ENCODE peak calls at places on chromosomes 7 and 10, in four cellular contexts. One of them, this sample, is unnamed.

GRCh38 chr7:1899951-1900762 is 230.1 kb downstream of the ELFN1 start:
- DNase-seq in HepG2: no peak
- DNase-seq in GM12878: no peak
- DNase-seq in A549: no peak
- DNase-seq in this sample: peak; percentile 89

GRCh38 chr7:103640031-103640779 is 194.2 kb upstream of the SLC26A5 start:
- DNase-seq in HepG2: no peak
- DNase-seq in GM12878: no peak
- DNase-seq in A549: no peak
- DNase-seq in this sample: no peak

GRCh38 chr10:132096863-132097478 is 31.2 kb downstream of the JAKMIP3 start:
- DNase-seq in HepG2: no peak
- DNase-seq in GM12878: no peak
- DNase-seq in A549: no peak
- DNase-seq in this sample: no peak

GRCh38 chr10:46514431-46514861 is 42.0 kb downstream of the GPRIN2 start:
- DNase-seq in HepG2: no peak
- DNase-seq in GM12878: no peak
- DNase-seq in A549: no peak
- DNase-seq in this sample: no peak

GRCh38 chr7:115941703-115942268 is 88.8 kb downstream of the TFEC start:
- DNase-seq in HepG2: no peak
- DNase-seq in GM12878: no peak
- DNase-seq in A549: no peak
- DNase-seq in this sample: no peak

GRCh38 chr7:148883233-148884048 is 650 bp downstream of the EZH2 start:
- DNase-seq in HepG2: no peak
- DNase-seq in GM12878: no peak
- DNase-seq in A549: peak; percentile 11
- DNase-seq in this sample: peak; percentile 86

GRCh38 chr10:35577915-35578607 is 27.1 kb upstream of the GJD4 start:
- DNase-seq in HepG2: no peak
- DNase-seq in GM12878: no peak
- DNase-seq in A549: no peak
- DNase-seq in this sample: no peak

GRCh38 chr10:100327007-100327700 is 2.9 kb downstream of the PKD2L1 start:
- DNase-seq in HepG2: no peak
- DNase-seq in GM12878: peak; percentile 90
- DNase-seq in A549: no peak
- DNase-seq in this sample: no peak

GRCh38 chr7:155490697-155491628 is 33.0 kb downstream of the EN2 start:
- DNase-seq in HepG2: no peak
- DNase-seq in GM12878: no peak
- DNase-seq in A549: no peak
- DNase-seq in this sample: peak; percentile 71

GRCh38 chr10:132448248-132448731 is 51.3 kb downstream of the PWWP2B start:
- DNase-seq in HepG2: no peak
- DNase-seq in GM12878: peak; percentile 30
- DNase-seq in A549: peak; percentile 91
- DNase-seq in this sample: peak; percentile 86

GRCh38 chr10:6916601-6917000 is 336.5 kb upstream of the PRKCQ start:
- DNase-seq in HepG2: no peak
- DNase-seq in GM12878: no peak
- DNase-seq in A549: no peak
- DNase-seq in this sample: no peak

GRCh38 chr10:104824378-104825006 is 183.4 kb downstream of the SORCS3 start:
- DNase-seq in HepG2: no peak
- DNase-seq in GM12878: no peak
- DNase-seq in A549: peak; percentile 21
- DNase-seq in this sample: no peak

GRCh38 chr7:150405584-150406310 is 26.6 kb downstream of the ZNF775 start:
- DNase-seq in HepG2: no peak
- DNase-seq in GM12878: no peak
- DNase-seq in A549: no peak
- DNase-seq in this sample: peak; percentile 85

GRCh38 chr10:36720931-36721330 is 404.5 kb upstream of the ANKRD30A start:
- DNase-seq in HepG2: no peak
- DNase-seq in GM12878: no peak
- DNase-seq in A549: peak; percentile 10
- DNase-seq in this sample: no peak

GRCh38 chr10:111083222-111084095 is 6.6 kb downstream of the ADRA2A start:
- DNase-seq in HepG2: no peak
- DNase-seq in GM12878: no peak
- DNase-seq in A549: no peak
- DNase-seq in this sample: no peak

GRCh38 chr10:8412541-8412940 is 358.1 kb downstream of the GATA3 start:
- DNase-seq in HepG2: no peak
- DNase-seq in GM12878: no peak
- DNase-seq in A549: no peak
- DNase-seq in this sample: no peak

GRCh38 chr10:113053091-113053490 is 103.0 kb downstream of the TCF7L2 start:
- DNase-seq in HepG2: no peak
- DNase-seq in GM12878: no peak
- DNase-seq in A549: no peak
- DNase-seq in this sample: no peak

GRCh38 chr10:27536437-27536836 is 32.3 kb downstream of the RAB18 start:
- DNase-seq in HepG2: no peak
- DNase-seq in GM12878: no peak
- DNase-seq in A549: no peak
- DNase-seq in this sample: no peak

GRCh38 chr10:28715246-28715645 is 37.9 kb downstream of the BAMBI start:
- DNase-seq in HepG2: no peak
- DNase-seq in GM12878: no peak
- DNase-seq in A549: no peak
- DNase-seq in this sample: no peak

GRCh38 chr7:65233409-65234034 is 140.1 kb upstream of the ZNF92 start:
- DNase-seq in HepG2: no peak
- DNase-seq in GM12878: no peak
- DNase-seq in A549: no peak
- DNase-seq in this sample: no peak

GRCh38 chr7:149872419-149873073 is 1.2 kb upstream of the ATP6V0E2 start:
- DNase-seq in HepG2: peak; percentile 81
- DNase-seq in GM12878: no peak
- DNase-seq in A549: peak; percentile 89
- DNase-seq in this sample: peak; percentile 96

GRCh38 chr7:92205987-92206386 is 27.0 kb upstream of the LRRD1 start:
- DNase-seq in HepG2: no peak
- DNase-seq in GM12878: no peak
- DNase-seq in A549: no peak
- DNase-seq in this sample: no peak

GRCh38 chr7:21965318-21965717 is 19.6 kb upstream of the CDCA7L start:
- DNase-seq in HepG2: no peak
- DNase-seq in GM12878: no peak
- DNase-seq in A549: no peak
- DNase-seq in this sample: no peak

GRCh38 chr7:46131916-46132795 is 211.1 kb upstream of the IGFBP3 start:
- DNase-seq in HepG2: peak; percentile 43
- DNase-seq in GM12878: no peak
- DNase-seq in A549: peak; percentile 40
- DNase-seq in this sample: no peak

GRCh38 chr10:7043051-7043653 is 367.7 kb downstream of the SFMBT2 start:
- DNase-seq in HepG2: no peak
- DNase-seq in GM12878: no peak
- DNase-seq in A549: no peak
- DNase-seq in this sample: no peak

DNA sequence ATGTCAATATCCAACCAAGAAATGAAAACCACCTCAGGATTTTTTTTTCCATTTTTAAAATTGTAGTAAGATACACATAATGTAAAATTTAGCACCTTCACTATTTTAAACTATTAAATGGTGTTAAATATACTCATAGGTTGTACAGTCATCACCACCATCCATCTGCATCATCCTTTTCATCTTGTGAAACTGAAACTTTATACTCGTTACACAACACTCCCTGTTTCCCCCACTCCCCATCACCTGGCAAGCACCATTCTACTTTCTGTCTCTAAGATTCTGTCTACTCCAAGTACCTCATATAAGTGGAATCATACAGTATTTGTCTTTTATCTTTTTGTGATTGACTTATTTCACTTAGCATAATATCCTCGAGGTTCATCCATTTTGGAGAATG is 335.2 kb upstream of the NPSR1 start:
- DNase-seq in HepG2: no peak
- DNase-seq in GM12878: no peak
- DNase-seq in A549: no peak
- DNase-seq in this sample: no peak
- TF ChIP-seq PBX3 in HepG2: no peak
- TF ChIP-seq PBX3 in GM12878: no peak
- TF ChIP-seq PBX3 in A549: no peak
- TF ChIP-seq PBX3 in this sample: no peak

DNA sequence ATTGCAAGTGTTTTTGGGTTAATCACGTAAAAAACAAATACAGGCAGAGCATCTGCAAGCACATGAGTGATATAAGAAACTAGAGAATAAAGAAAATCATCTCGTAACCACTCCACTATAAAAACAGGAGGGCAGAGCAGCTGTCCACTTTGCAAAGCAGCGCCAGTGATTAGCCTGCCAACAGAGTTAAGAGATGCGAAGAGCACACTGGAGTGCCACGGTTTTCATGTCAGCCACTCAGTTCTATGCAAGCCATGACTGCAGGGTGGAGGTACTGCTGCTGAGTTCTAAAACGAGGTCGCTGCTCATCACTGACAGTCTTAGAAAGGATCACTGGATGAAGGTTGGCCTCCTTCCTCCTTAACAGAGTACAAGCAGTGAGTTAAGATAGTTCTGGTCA is 58.5 kb downstream of the FGFR2 start:
- DNase-seq in HepG2: no peak
- DNase-seq in GM12878: no peak
- DNase-seq in A549: no peak
- DNase-seq in this sample: no peak
- TF ChIP-seq PBX3 in HepG2: no peak
- TF ChIP-seq PBX3 in GM12878: no peak
- TF ChIP-seq PBX3 in A549: no peak
- TF ChIP-seq PBX3 in this sample: no peak

GRCh38 chr10:15453921-15454320 is 82.8 kb upstream of the FAM171A1 start:
- DNase-seq in HepG2: no peak
- DNase-seq in GM12878: no peak
- DNase-seq in A549: no peak
- DNase-seq in this sample: no peak
- TF ChIP-seq PBX3 in HepG2: no peak
- TF ChIP-seq PBX3 in GM12878: no peak
- TF ChIP-seq PBX3 in A549: no peak
- TF ChIP-seq PBX3 in this sample: no peak

DNA sequence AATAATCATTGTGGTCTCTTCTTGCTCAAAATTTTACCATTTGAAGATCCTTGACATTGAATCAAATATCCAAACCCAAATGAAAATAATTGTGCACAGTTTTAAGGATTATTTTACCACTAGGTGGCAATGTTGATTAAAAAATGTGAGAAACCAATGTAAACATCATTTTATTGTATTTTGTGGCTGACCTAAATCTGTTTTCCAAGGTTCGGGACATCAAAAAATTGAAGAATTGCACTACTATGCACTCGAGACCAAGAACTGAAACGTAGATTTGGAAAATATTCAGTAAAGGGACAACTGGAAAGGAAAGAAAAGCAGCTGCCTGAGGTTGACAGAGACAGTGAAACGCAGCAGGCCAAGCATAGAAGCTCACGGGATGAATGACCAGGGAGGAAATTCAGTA is 259.3 kb downstream of the SNX13 start:
- DNase-seq in HepG2: peak; percentile 11
- DNase-seq in GM12878: no peak
- DNase-seq in A549: peak; percentile 20
- DNase-seq in this sample: no peak
- TF ChIP-seq PBX3 in HepG2: no peak
- TF ChIP-seq PBX3 in GM12878: no peak
- TF ChIP-seq PBX3 in A549: no peak
- TF ChIP-seq PBX3 in this sample: no peak

DNA sequence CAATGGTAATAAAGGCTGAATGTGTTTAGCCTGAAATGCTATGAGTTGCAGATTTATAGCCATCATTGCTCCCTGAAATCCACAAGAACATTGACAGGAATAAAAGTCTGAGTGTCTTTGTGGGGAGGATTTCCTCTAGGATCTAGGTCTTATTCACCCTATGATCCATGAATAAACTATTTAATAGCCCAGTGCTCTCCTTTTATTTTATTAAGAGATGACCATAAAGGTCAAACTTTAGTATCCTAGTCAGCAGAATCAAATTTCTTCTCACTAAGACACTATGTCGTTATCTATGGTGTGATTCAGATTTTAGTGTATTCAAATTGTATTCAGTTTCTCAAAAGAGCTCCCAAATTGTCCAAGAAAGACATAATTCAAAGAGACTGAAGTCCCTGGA is 67.8 kb upstream of the AKR1E2 start:
- DNase-seq in HepG2: no peak
- DNase-seq in GM12878: no peak
- DNase-seq in A549: no peak
- DNase-seq in this sample: no peak
- TF ChIP-seq PBX3 in HepG2: no peak
- TF ChIP-seq PBX3 in GM12878: no peak
- TF ChIP-seq PBX3 in A549: no peak
- TF ChIP-seq PBX3 in this sample: no peak

DNA sequence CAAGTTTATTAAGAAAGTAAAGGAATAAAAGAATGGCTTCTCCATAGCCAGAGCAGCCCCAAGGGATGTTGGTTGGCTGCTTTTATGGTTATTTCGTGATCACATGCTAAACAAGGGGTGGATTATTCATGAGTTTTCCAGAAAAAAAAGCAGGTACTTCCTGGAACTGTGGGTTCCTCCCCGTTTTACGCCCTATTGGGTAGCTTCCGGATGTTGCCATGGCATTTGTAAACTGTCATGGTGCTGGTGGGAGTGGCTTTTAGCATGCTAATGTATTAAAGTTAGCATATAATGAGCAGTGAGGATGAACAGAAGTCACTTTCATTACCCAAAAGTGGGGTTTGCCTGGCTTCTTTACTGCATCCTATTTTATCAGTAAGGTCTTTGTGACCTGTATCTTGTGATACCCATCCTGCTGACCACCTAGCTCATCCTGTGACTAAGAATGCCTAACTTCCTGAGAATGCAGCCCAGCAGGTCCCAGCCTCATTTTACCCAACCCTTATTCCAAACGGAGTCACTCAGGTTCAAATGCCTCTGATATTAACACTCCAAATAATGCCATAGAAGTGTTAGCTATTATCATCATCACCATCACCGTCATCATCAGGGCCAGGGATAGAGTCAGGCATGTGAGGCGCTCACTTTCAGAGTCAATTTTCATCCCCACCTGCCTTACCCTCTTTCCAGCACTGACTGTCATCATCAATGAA is 85.7 kb downstream of the SLC16A9 start:
- DNase-seq in HepG2: no peak
- DNase-seq in GM12878: no peak
- DNase-seq in A549: no peak
- DNase-seq in this sample: no peak
- TF ChIP-seq PBX3 in HepG2: no peak
- TF ChIP-seq PBX3 in GM12878: no peak
- TF ChIP-seq PBX3 in A549: no peak
- TF ChIP-seq PBX3 in this sample: no peak

This sample was measured in SK-N-SH.